ENCODE peak calls at places on chromosome 15, in ten cellular contexts. N, R, T, H, Q, S, D, Y, Z and X are unnamed samples.

GRCh38 chr15:63823253-63823844 is 10.4 kb downstream of the HERC1 start:
- DNase-seq in T (no peak), Z (no peak), Y (no peak), S (no peak), D (no peak), Q (no peak), H (no peak), R (no peak), N (no peak), X (no peak)

GRCh38 chr15:66789029-66790025 is 87.3 kb downstream of the SMAD6 start:
- DNase-seq in N (no peak), T (no peak), R (peak; percentile 47), Y (no peak), H (no peak), Q (no peak), Z (peak; percentile 75), S (no peak), D (no peak), X (no peak)

GRCh38 chr15:60400957-60401356 is 3.2 kb upstream of the ANXA2 start:
- DNase-seq in Q (no peak), Y (no peak), S (no peak), N (no peak), Z (no peak), R (no peak), D (no peak), H (no peak), T (no peak), X (no peak)

GRCh38 chr15:34318277-34319079 is 19.1 kb downstream of the SLC12A6 start:
- DNase-seq in T (no peak), Q (peak; percentile 34), Z (peak; percentile 69), H (peak; percentile 29), D (peak; percentile 12), S (no peak), N (peak; percentile 45), R (peak; percentile 64), Y (no peak), X (peak; percentile 12)

GRCh38 chr15:80461370-80462060 is 57.3 kb downstream of the ARNT2 start:
- DNase-seq in S (no peak), Q (no peak), Z (no peak), R (peak; percentile 13), Y (no peak), H (no peak), N (no peak), D (no peak), T (no peak), X (no peak)

GRCh38 chr15:56076651-56077050 is 83.2 kb upstream of the NEDD4 start:
- DNase-seq in Z (no peak), D (no peak), T (no peak), S (no peak), H (no peak), Y (no peak), R (no peak), Q (no peak), N (no peak), X (no peak)

GRCh38 chr15:38058596-38059075 is 124.2 kb downstream of the TMCO5A start:
- DNase-seq in Y (no peak), T (no peak), S (no peak), D (no peak), N (no peak), R (no peak), Z (no peak), Q (no peak), H (no peak), X (no peak)

GRCh38 chr15:72193781-72194396 is 3.7 kb downstream of the GRAMD2A start:
- DNase-seq in Y (no peak), R (no peak), D (no peak), S (no peak), Z (no peak), Q (no peak), T (no peak), N (peak; percentile 31), H (no peak), X (no peak)

GRCh38 chr15:68542771-68543544 is 35.8 kb upstream of the CORO2B start:
- DNase-seq in N (no peak), T (no peak), S (no peak), Q (no peak), Y (peak; percentile 86), R (peak; percentile 74), Z (peak; percentile 75), D (no peak), H (no peak), X (no peak)

GRCh38 chr15:36407647-36408046 is 171.8 kb upstream of the CDIN1 start:
- DNase-seq in T (no peak), R (no peak), D (no peak), Y (peak; percentile 34), H (no peak), Z (peak; percentile 59), S (no peak), N (no peak), Q (no peak), X (no peak)

GRCh38 chr15:20367093-20367492 is 174.5 kb downstream of the GOLGA6L6 start:
- DNase-seq in Y (no peak), T (no peak), S (no peak), N (no peak), R (no peak), H (no peak), D (no peak), Q (no peak), Z (no peak), X (no peak)

GRCh38 chr15:90184119-90184785 is 16.9 kb upstream of the SEMA4B start:
- DNase-seq in T (peak; percentile 30), N (peak; percentile 12), H (peak; percentile 18), Q (peak; percentile 73), R (peak; percentile 64), Y (no peak), Z (peak; percentile 65), D (no peak), S (no peak), X (peak; percentile 14)

GRCh38 chr15:33934396-33934795 is 33.9 kb upstream of the CHRM5 start:
- DNase-seq in R (no peak), N (no peak), H (no peak), Z (no peak), D (no peak), S (no peak), T (no peak), Q (no peak), Y (no peak), X (no peak)

GRCh38 chr15:101207867-101208288 is 44.0 kb downstream of the CHSY1 start:
- DNase-seq in Y (no peak), H (no peak), N (no peak), T (no peak), Q (no peak), S (no peak), Z (peak; percentile 68), R (peak; percentile 43), D (no peak), X (no peak)

GRCh38 chr15:60346077-60346476 is 51.7 kb downstream of the ANXA2 start:
- DNase-seq in N (no peak), R (no peak), H (no peak), D (no peak), Z (no peak), Y (no peak), S (no peak), T (no peak), Q (no peak), X (no peak)

GRCh38 chr15:100255644-100256043 is 86.1 kb downstream of the ADAMTS17 start:
- DNase-seq in Y (no peak), H (no peak), D (no peak), S (no peak), N (no peak), T (no peak), Z (no peak), R (no peak), Q (no peak), X (no peak)

GRCh38 chr15:86645861-86646393 is 566.3 kb downstream of the AGBL1 start:
- DNase-seq in Y (no peak), R (no peak), T (no peak), Q (no peak), H (no peak), Z (no peak), S (no peak), D (no peak), N (no peak), X (no peak)

GRCh38 chr15:62573856-62574255 is 408.8 kb upstream of the C2CD4B start:
- DNase-seq in N (no peak), Y (no peak), D (no peak), H (no peak), Z (no peak), T (no peak), S (no peak), Q (no peak), R (no peak), X (no peak)

GRCh38 chr15:51499379-51499976 is 123.1 kb downstream of the DMXL2 start:
- DNase-seq in Q (peak; percentile 51), S (peak; percentile 9), T (no peak), N (peak; percentile 2), Z (peak; percentile 50), Y (no peak), R (no peak), D (no peak), H (no peak), X (no peak)

GRCh38 chr15:39591896-39592315 is 11.0 kb downstream of the THBS1 start:
- DNase-seq in S (no peak), R (no peak), N (no peak), Y (peak; percentile 19), Z (no peak), T (no peak), H (no peak), Q (no peak), D (no peak), X (no peak)